ENCODE peak calls at places on chromosomes 1 and 21, in ten cellular contexts. One of them, this sample, is unnamed.

GRCh38 chr1:119276558-119276957 is 92.0 kb upstream of the HAO2 start:
- DNase-seq in foreskin fibroblast: no peak
- DNase-seq in IMR-90: no peak
- DNase-seq in thoracic aorta: no peak
- DNase-seq in stomach: no peak
- DNase-seq in tibial nerve: no peak
- DNase-seq in MM.1S: no peak
- DNase-seq in GM20000: no peak
- DNase-seq in GM13977: no peak
- DNase-seq in left ventricle myocardium inferior: no peak
- DNase-seq in this sample: no peak

GRCh38 chr21:42583150-42583991 is 69.7 kb downstream of the SLC37A1 start:
- DNase-seq in left ventricle myocardium inferior: no peak
- DNase-seq in foreskin fibroblast: no peak
- DNase-seq in GM13977: no peak
- DNase-seq in tibial nerve: no peak
- DNase-seq in IMR-90: no peak
- DNase-seq in MM.1S: no peak
- DNase-seq in thoracic aorta: no peak
- DNase-seq in stomach: no peak
- DNase-seq in GM20000: no peak
- DNase-seq in this sample: no peak

GRCh38 chr1:32042330-32042729 is 28.7 kb downstream of the KHDRBS1 start:
- DNase-seq in tibial nerve: no peak
- DNase-seq in GM13977: no peak
- DNase-seq in IMR-90: no peak
- DNase-seq in GM20000: no peak
- DNase-seq in stomach: no peak
- DNase-seq in MM.1S: no peak
- DNase-seq in foreskin fibroblast: no peak
- DNase-seq in thoracic aorta: no peak
- DNase-seq in left ventricle myocardium inferior: no peak
- DNase-seq in this sample: no peak

GRCh38 chr1:55639051-55639450 is 423.9 kb upstream of the USP24 start:
- DNase-seq in tibial nerve: no peak
- DNase-seq in IMR-90: no peak
- DNase-seq in thoracic aorta: no peak
- DNase-seq in GM20000: no peak
- DNase-seq in left ventricle myocardium inferior: no peak
- DNase-seq in GM13977: no peak
- DNase-seq in stomach: no peak
- DNase-seq in MM.1S: no peak
- DNase-seq in foreskin fibroblast: no peak
- DNase-seq in this sample: no peak

GRCh38 chr1:183686228-183686627 is 33.1 kb upstream of the APOBEC4 start:
- DNase-seq in left ventricle myocardium inferior: no peak
- DNase-seq in foreskin fibroblast: no peak
- DNase-seq in MM.1S: no peak
- DNase-seq in stomach: no peak
- DNase-seq in GM13977: no peak
- DNase-seq in thoracic aorta: no peak
- DNase-seq in IMR-90: no peak
- DNase-seq in tibial nerve: no peak
- DNase-seq in GM20000: no peak
- DNase-seq in this sample: no peak

GRCh38 chr21:44702973-44703730 is 6.2 kb downstream of the KRTAP10-12 start:
- DNase-seq in stomach: no peak
- DNase-seq in IMR-90: peak; percentile 6
- DNase-seq in foreskin fibroblast: no peak
- DNase-seq in GM20000: no peak
- DNase-seq in tibial nerve: no peak
- DNase-seq in thoracic aorta: no peak
- DNase-seq in GM13977: peak; percentile 14
- DNase-seq in left ventricle myocardium inferior: no peak
- DNase-seq in MM.1S: no peak
- DNase-seq in this sample: no peak

GRCh38 chr1:71046891-71047634 is 553 bp downstream of the PTGER3 start:
- DNase-seq in foreskin fibroblast: no peak
- DNase-seq in left ventricle myocardium inferior: no peak
- DNase-seq in tibial nerve: no peak
- DNase-seq in stomach: peak; percentile 37
- DNase-seq in GM20000: peak; percentile 37
- DNase-seq in MM.1S: no peak
- DNase-seq in IMR-90: no peak
- DNase-seq in thoracic aorta: no peak
- DNase-seq in GM13977: no peak
- DNase-seq in this sample: no peak

GRCh38 chr1:35640380-35641232 is 720 bp downstream of the PSMB2 start:
- DNase-seq in GM20000: no peak
- DNase-seq in tibial nerve: no peak
- DNase-seq in foreskin fibroblast: no peak
- DNase-seq in stomach: no peak
- DNase-seq in MM.1S: no peak
- DNase-seq in thoracic aorta: no peak
- DNase-seq in IMR-90: no peak
- DNase-seq in GM13977: no peak
- DNase-seq in left ventricle myocardium inferior: no peak
- DNase-seq in this sample: no peak

GRCh38 chr1:222880586-222880985 is 65.7 kb downstream of the DISP1 start:
- DNase-seq in GM20000: no peak
- DNase-seq in foreskin fibroblast: peak; percentile 51
- DNase-seq in tibial nerve: no peak
- DNase-seq in left ventricle myocardium inferior: no peak
- DNase-seq in MM.1S: no peak
- DNase-seq in thoracic aorta: no peak
- DNase-seq in IMR-90: peak; percentile 84
- DNase-seq in GM13977: no peak
- DNase-seq in stomach: no peak
- DNase-seq in this sample: no peak

GRCh38 chr1:93630168-93630567 is 51.5 kb downstream of the BCAR3 start:
- DNase-seq in foreskin fibroblast: no peak
- DNase-seq in thoracic aorta: no peak
- DNase-seq in stomach: no peak
- DNase-seq in GM13977: no peak
- DNase-seq in left ventricle myocardium inferior: no peak
- DNase-seq in tibial nerve: no peak
- DNase-seq in IMR-90: no peak
- DNase-seq in MM.1S: no peak
- DNase-seq in GM20000: no peak
- DNase-seq in this sample: no peak

GRCh38 chr1:93629101-93630059 is 52.3 kb downstream of the BCAR3 start:
- DNase-seq in IMR-90: peak; percentile 85
- DNase-seq in GM20000: peak; percentile 62
- DNase-seq in stomach: no peak
- DNase-seq in MM.1S: peak; percentile 42
- DNase-seq in GM13977: peak; percentile 70
- DNase-seq in thoracic aorta: no peak
- DNase-seq in tibial nerve: peak; percentile 74
- DNase-seq in left ventricle myocardium inferior: no peak
- DNase-seq in foreskin fibroblast: peak; percentile 65
- DNase-seq in this sample: peak; percentile 73

GRCh38 chr1:93628682-93629081 is 53.0 kb downstream of the BCAR3 start:
- DNase-seq in IMR-90: no peak
- DNase-seq in GM20000: no peak
- DNase-seq in foreskin fibroblast: no peak
- DNase-seq in GM13977: no peak
- DNase-seq in left ventricle myocardium inferior: no peak
- DNase-seq in tibial nerve: no peak
- DNase-seq in MM.1S: no peak
- DNase-seq in thoracic aorta: no peak
- DNase-seq in stomach: no peak
- DNase-seq in this sample: no peak

GRCh38 chr1:93633313-93633712 is 48.3 kb downstream of the BCAR3 start:
- DNase-seq in tibial nerve: no peak
- DNase-seq in GM13977: no peak
- DNase-seq in left ventricle myocardium inferior: no peak
- DNase-seq in stomach: no peak
- DNase-seq in GM20000: no peak
- DNase-seq in thoracic aorta: no peak
- DNase-seq in foreskin fibroblast: no peak
- DNase-seq in IMR-90: no peak
- DNase-seq in MM.1S: no peak
- DNase-seq in this sample: no peak

GRCh38 chr1:93631626-93632365 is 49.8 kb downstream of the BCAR3 start:
- DNase-seq in left ventricle myocardium inferior: no peak
- DNase-seq in stomach: no peak
- DNase-seq in MM.1S: no peak
- DNase-seq in foreskin fibroblast: no peak
- DNase-seq in GM13977: peak; percentile 24
- DNase-seq in IMR-90: no peak
- DNase-seq in GM20000: peak; percentile 35
- DNase-seq in thoracic aorta: no peak
- DNase-seq in tibial nerve: no peak
- DNase-seq in this sample: no peak
- TF ChIP-seq CTCF in left ventricle myocardium inferior: peak; percentile 45
- TF ChIP-seq CTCF in stomach: no peak
- TF ChIP-seq CTCF in MM.1S: no peak
- TF ChIP-seq CTCF in foreskin fibroblast: peak; percentile 24
- TF ChIP-seq CTCF in GM13977: peak; percentile 53
- TF ChIP-seq CTCF in IMR-90: peak; percentile 14
- TF ChIP-seq CTCF in GM20000: peak; percentile 15
- TF ChIP-seq CTCF in thoracic aorta: no peak
- TF ChIP-seq CTCF in tibial nerve: peak; percentile 23
- TF ChIP-seq CTCF in this sample: peak; percentile 7

DNA sequence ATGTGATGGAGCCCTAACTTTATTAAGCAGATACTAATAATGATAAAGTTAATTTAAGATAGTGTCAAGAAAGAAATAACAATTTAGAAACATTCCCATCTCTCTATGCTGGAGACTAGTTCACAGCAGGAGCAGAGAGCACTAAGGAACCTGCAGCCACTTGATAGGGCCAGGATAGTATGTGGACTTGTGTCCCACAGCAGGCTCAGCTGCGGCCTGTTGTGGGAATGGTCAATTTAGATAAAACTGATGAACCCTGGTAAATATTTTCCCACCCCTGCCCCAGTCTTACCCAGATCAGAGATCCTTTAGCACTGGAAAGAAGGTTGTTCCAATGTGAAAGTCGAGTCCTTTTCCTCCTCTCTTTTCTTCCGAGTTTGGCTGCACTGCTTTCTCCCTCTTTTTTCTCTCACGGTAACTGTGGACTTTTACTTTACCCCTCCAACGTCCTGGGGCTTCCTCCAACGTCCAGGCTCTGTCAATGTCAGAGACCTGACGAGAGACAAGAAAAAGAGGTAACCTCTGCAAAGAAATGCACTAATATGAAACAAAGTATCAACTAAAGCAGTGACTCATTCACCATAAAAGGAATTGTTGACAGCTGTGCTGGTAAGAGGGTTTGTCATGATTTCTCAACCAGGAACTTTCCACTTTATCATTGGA is at the start of gene GBP2:
- DNase-seq in left ventricle myocardium inferior: no peak
- DNase-seq in IMR-90: peak; percentile 85
- DNase-seq in GM20000: peak; percentile 78
- DNase-seq in MM.1S: peak; percentile 16
- DNase-seq in foreskin fibroblast: peak; percentile 52
- DNase-seq in GM13977: peak; percentile 62
- DNase-seq in thoracic aorta: no peak
- DNase-seq in stomach: no peak
- DNase-seq in tibial nerve: peak; percentile 34
- DNase-seq in this sample: peak; percentile 42
- TF ChIP-seq CTCF in left ventricle myocardium inferior: no peak
- TF ChIP-seq CTCF in IMR-90: no peak
- TF ChIP-seq CTCF in GM20000: no peak
- TF ChIP-seq CTCF in MM.1S: no peak
- TF ChIP-seq CTCF in foreskin fibroblast: no peak
- TF ChIP-seq CTCF in GM13977: no peak
- TF ChIP-seq CTCF in thoracic aorta: no peak
- TF ChIP-seq CTCF in stomach: no peak
- TF ChIP-seq CTCF in tibial nerve: no peak
- TF ChIP-seq CTCF in this sample: no peak

GRCh38 chr1:26692211-26692792 is 3.5 kb upstream of the ARID1A start:
- DNase-seq in IMR-90: peak; percentile 91
- DNase-seq in foreskin fibroblast: peak; percentile 89
- DNase-seq in thoracic aorta: no peak
- DNase-seq in left ventricle myocardium inferior: peak; percentile 80
- DNase-seq in MM.1S: peak; percentile 96
- DNase-seq in GM13977: peak; percentile 81
- DNase-seq in tibial nerve: peak; percentile 88
- DNase-seq in stomach: peak; percentile 83
- DNase-seq in GM20000: peak; percentile 76
- DNase-seq in this sample: peak; percentile 88
- TF ChIP-seq CTCF in IMR-90: peak; percentile 1
- TF ChIP-seq CTCF in foreskin fibroblast: peak; percentile 17
- TF ChIP-seq CTCF in thoracic aorta: peak; percentile 10
- TF ChIP-seq CTCF in left ventricle myocardium inferior: no peak
- TF ChIP-seq CTCF in MM.1S: peak; percentile 34
- TF ChIP-seq CTCF in GM13977: peak; percentile 25
- TF ChIP-seq CTCF in tibial nerve: peak; percentile 49
- TF ChIP-seq CTCF in stomach: no peak
- TF ChIP-seq CTCF in GM20000: no peak
- TF ChIP-seq CTCF in this sample: no peak

DNA sequence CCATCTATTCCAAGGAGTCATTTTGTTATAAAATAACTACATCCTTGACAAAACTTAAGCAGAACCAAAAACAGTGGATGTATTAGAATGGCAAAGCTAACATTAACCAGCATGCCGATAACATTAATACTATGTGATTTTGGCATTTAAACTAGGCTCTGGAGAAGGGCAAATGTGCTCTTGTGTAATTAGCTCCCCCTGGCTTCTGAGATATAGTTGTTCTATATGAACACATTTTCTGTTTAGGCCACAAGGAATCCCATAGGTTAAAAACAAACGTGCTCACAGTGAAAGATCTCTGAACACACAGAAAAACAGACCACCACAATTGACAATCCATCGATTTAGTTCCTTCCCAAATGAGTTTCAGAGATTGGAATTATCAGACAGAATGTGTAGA is 57.4 kb upstream of the TARS2 start:
- DNase-seq in IMR-90: peak; percentile 7
- DNase-seq in MM.1S: peak; percentile 43
- DNase-seq in tibial nerve: no peak
- DNase-seq in left ventricle myocardium inferior: no peak
- DNase-seq in GM20000: peak; percentile 26
- DNase-seq in stomach: no peak
- DNase-seq in thoracic aorta: no peak
- DNase-seq in GM13977: peak; percentile 27
- DNase-seq in foreskin fibroblast: no peak
- DNase-seq in this sample: no peak
- TF ChIP-seq CTCF in IMR-90: no peak
- TF ChIP-seq CTCF in MM.1S: peak; percentile 33
- TF ChIP-seq CTCF in tibial nerve: no peak
- TF ChIP-seq CTCF in left ventricle myocardium inferior: peak; percentile 36
- TF ChIP-seq CTCF in GM20000: peak; percentile 11
- TF ChIP-seq CTCF in stomach: no peak
- TF ChIP-seq CTCF in thoracic aorta: no peak
- TF ChIP-seq CTCF in GM13977: peak; percentile 33
- TF ChIP-seq CTCF in foreskin fibroblast: no peak
- TF ChIP-seq CTCF in this sample: no peak

DNA sequence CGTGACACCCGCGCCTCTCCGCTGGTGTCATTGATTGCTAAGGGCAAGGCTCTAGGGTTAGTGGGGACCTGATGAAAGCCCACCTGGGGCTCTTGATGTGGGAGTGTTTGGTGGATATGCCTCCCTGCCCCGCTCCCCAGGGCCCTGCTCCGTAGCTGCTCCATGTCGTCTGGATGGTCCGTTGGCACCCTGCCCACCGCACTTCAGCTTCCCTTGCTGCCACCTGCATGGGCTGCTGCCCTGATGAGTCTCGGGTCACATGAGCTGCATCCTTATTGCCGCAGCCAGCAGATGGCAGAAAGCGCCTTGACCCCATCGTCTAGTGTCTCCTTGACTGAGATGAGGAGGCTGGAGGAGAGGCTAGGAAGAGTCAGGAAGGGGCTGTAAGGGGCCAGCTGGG is 439.4 kb downstream of the CAMTA1 start:
- DNase-seq in GM13977: no peak
- DNase-seq in IMR-90: no peak
- DNase-seq in tibial nerve: no peak
- DNase-seq in left ventricle myocardium inferior: no peak
- DNase-seq in stomach: no peak
- DNase-seq in foreskin fibroblast: no peak
- DNase-seq in thoracic aorta: no peak
- DNase-seq in GM20000: no peak
- DNase-seq in MM.1S: no peak
- DNase-seq in this sample: no peak
- TF ChIP-seq CTCF in GM13977: no peak
- TF ChIP-seq CTCF in IMR-90: no peak
- TF ChIP-seq CTCF in tibial nerve: no peak
- TF ChIP-seq CTCF in left ventricle myocardium inferior: peak; percentile 41
- TF ChIP-seq CTCF in stomach: peak; percentile 11
- TF ChIP-seq CTCF in foreskin fibroblast: no peak
- TF ChIP-seq CTCF in thoracic aorta: no peak
- TF ChIP-seq CTCF in GM20000: no peak
- TF ChIP-seq CTCF in MM.1S: peak; percentile 9
- TF ChIP-seq CTCF in this sample: no peak

This sample was measured in HFF-Myc.